ENCODE peak calls at places on chromosomes 7 and 10, in six cellular contexts. One of them, this sample, is unnamed.

GRCh38 chr7:1348096-1348835 is 111.0 kb downstream of the MICALL2 start:
- DNase-seq in HepG2: no peak
- DNase-seq in fibroblast of lung: no peak
- DNase-seq in breast epithelium: no peak
- DNase-seq in IMR-90: no peak
- DNase-seq in neural progenitor cell: no peak
- DNase-seq in this sample: no peak

GRCh38 chr10:101538481-101538880 is 49.6 kb downstream of the POLL start:
- DNase-seq in neural progenitor cell: no peak
- DNase-seq in breast epithelium: no peak
- DNase-seq in IMR-90: no peak
- DNase-seq in HepG2: no peak
- DNase-seq in fibroblast of lung: no peak
- DNase-seq in this sample: no peak

GRCh38 chr7:140297192-140297591 is 101.1 kb downstream of the SLC37A3 start:
- DNase-seq in IMR-90: no peak
- DNase-seq in neural progenitor cell: no peak
- DNase-seq in fibroblast of lung: no peak
- DNase-seq in breast epithelium: no peak
- DNase-seq in HepG2: no peak
- DNase-seq in this sample: no peak

GRCh38 chr7:5523052-5523711 is 99.5 kb upstream of the TNRC18 start:
- DNase-seq in breast epithelium: no peak
- DNase-seq in neural progenitor cell: peak; percentile 27
- DNase-seq in HepG2: no peak
- DNase-seq in IMR-90: peak; percentile 54
- DNase-seq in fibroblast of lung: peak; percentile 44
- DNase-seq in this sample: no peak

GRCh38 chr10:68499544-68499943 is 27.8 kb upstream of the DNA2 start:
- DNase-seq in IMR-90: no peak
- DNase-seq in HepG2: no peak
- DNase-seq in fibroblast of lung: no peak
- DNase-seq in breast epithelium: no peak
- DNase-seq in neural progenitor cell: no peak
- DNase-seq in this sample: no peak

GRCh38 chr10:119620771-119621384 is 24.1 kb upstream of the TIAL1 start:
- DNase-seq in fibroblast of lung: no peak
- DNase-seq in neural progenitor cell: no peak
- DNase-seq in HepG2: no peak
- DNase-seq in IMR-90: no peak
- DNase-seq in breast epithelium: no peak
- DNase-seq in this sample: no peak

GRCh38 chr7:84783161-84783803 is 403.6 kb downstream of the SEMA3D start:
- DNase-seq in fibroblast of lung: peak; percentile 70
- DNase-seq in IMR-90: peak; percentile 39
- DNase-seq in breast epithelium: no peak
- DNase-seq in neural progenitor cell: no peak
- DNase-seq in HepG2: no peak
- DNase-seq in this sample: no peak

GRCh38 chr7:28922618-28923331 is 35.4 kb downstream of the TRIL start:
- DNase-seq in breast epithelium: peak; percentile 58
- DNase-seq in fibroblast of lung: peak; percentile 82
- DNase-seq in IMR-90: peak; percentile 75
- DNase-seq in HepG2: peak; percentile 82
- DNase-seq in neural progenitor cell: peak; percentile 96
- DNase-seq in this sample: no peak

GRCh38 chr7:74175270-74175803 is 1.2 kb downstream of the EIF4H start:
- DNase-seq in fibroblast of lung: no peak
- DNase-seq in HepG2: no peak
- DNase-seq in breast epithelium: no peak
- DNase-seq in IMR-90: no peak
- DNase-seq in neural progenitor cell: peak; percentile 12
- DNase-seq in this sample: no peak

GRCh38 chr7:85628187-85628586 is 441.3 kb upstream of the SEMA3D start:
- DNase-seq in HepG2: no peak
- DNase-seq in IMR-90: no peak
- DNase-seq in breast epithelium: no peak
- DNase-seq in neural progenitor cell: no peak
- DNase-seq in fibroblast of lung: no peak
- DNase-seq in this sample: no peak

GRCh38 chr10:2891073-2891769 is 176.1 kb upstream of the PFKP start:
- DNase-seq in IMR-90: no peak
- DNase-seq in fibroblast of lung: no peak
- DNase-seq in HepG2: no peak
- DNase-seq in breast epithelium: no peak
- DNase-seq in neural progenitor cell: no peak
- DNase-seq in this sample: no peak

GRCh38 chr10:8305871-8306652 is 251.6 kb downstream of the GATA3 start:
- DNase-seq in HepG2: no peak
- DNase-seq in IMR-90: no peak
- DNase-seq in neural progenitor cell: no peak
- DNase-seq in breast epithelium: no peak
- DNase-seq in fibroblast of lung: no peak
- DNase-seq in this sample: no peak

GRCh38 chr10:88106348-88106747 is 242.9 kb downstream of the PTEN start:
- DNase-seq in fibroblast of lung: no peak
- DNase-seq in HepG2: no peak
- DNase-seq in neural progenitor cell: no peak
- DNase-seq in breast epithelium: no peak
- DNase-seq in IMR-90: no peak
- DNase-seq in this sample: no peak

GRCh38 chr10:94279835-94280709 is 82.7 kb downstream of the NOC3L start:
- DNase-seq in neural progenitor cell: peak; percentile 80
- DNase-seq in HepG2: peak; percentile 29
- DNase-seq in breast epithelium: no peak
- DNase-seq in IMR-90: peak; percentile 29
- DNase-seq in fibroblast of lung: peak; percentile 57
- DNase-seq in this sample: no peak

GRCh38 chr10:17061418-17061817 is 68.2 kb downstream of the CUBN start:
- DNase-seq in neural progenitor cell: no peak
- DNase-seq in HepG2: no peak
- DNase-seq in IMR-90: peak; percentile 49
- DNase-seq in fibroblast of lung: no peak
- DNase-seq in breast epithelium: no peak
- DNase-seq in this sample: no peak

GRCh38 chr10:137031-137430 is 1.8 kb downstream of the ZMYND11 start:
- DNase-seq in IMR-90: peak; percentile 7
- DNase-seq in neural progenitor cell: peak; percentile 53
- DNase-seq in HepG2: peak; percentile 67
- DNase-seq in breast epithelium: no peak
- DNase-seq in fibroblast of lung: peak; percentile 8
- DNase-seq in this sample: no peak

GRCh38 chr10:48768451-48768766 is 83.7 kb downstream of the WDFY4 start:
- DNase-seq in fibroblast of lung: no peak
- DNase-seq in IMR-90: no peak
- DNase-seq in neural progenitor cell: no peak
- DNase-seq in HepG2: no peak
- DNase-seq in breast epithelium: no peak
- DNase-seq in this sample: no peak

GRCh38 chr10:61836888-61837747 is 64.4 kb upstream of the ARID5B start:
- DNase-seq in neural progenitor cell: no peak
- DNase-seq in HepG2: peak; percentile 90
- DNase-seq in IMR-90: peak; percentile 84
- DNase-seq in fibroblast of lung: peak; percentile 67
- DNase-seq in breast epithelium: no peak
- DNase-seq in this sample: peak; percentile 56

GRCh38 chr7:106216517-106217088 is 68.2 kb downstream of the NAMPT start:
- DNase-seq in breast epithelium: no peak
- DNase-seq in fibroblast of lung: peak; percentile 99
- DNase-seq in IMR-90: peak; percentile 97
- DNase-seq in neural progenitor cell: no peak
- DNase-seq in HepG2: no peak
- DNase-seq in this sample: peak; percentile 93

GRCh38 chr7:106304575-106304974 is 19.8 kb upstream of the NAMPT start:
- DNase-seq in breast epithelium: no peak
- DNase-seq in IMR-90: no peak
- DNase-seq in HepG2: no peak
- DNase-seq in neural progenitor cell: no peak
- DNase-seq in fibroblast of lung: no peak
- DNase-seq in this sample: no peak

GRCh38 chr10:77741746-77742145 is 104.1 kb upstream of the KCNMA1 start:
- DNase-seq in IMR-90: peak; percentile 65
- DNase-seq in HepG2: no peak
- DNase-seq in fibroblast of lung: peak; percentile 33
- DNase-seq in breast epithelium: no peak
- DNase-seq in neural progenitor cell: no peak
- DNase-seq in this sample: no peak

GRCh38 chr10:35722226-35722625 is 80.1 kb upstream of the FZD8 start:
- DNase-seq in IMR-90: no peak
- DNase-seq in HepG2: no peak
- DNase-seq in neural progenitor cell: no peak
- DNase-seq in breast epithelium: no peak
- DNase-seq in fibroblast of lung: no peak
- DNase-seq in this sample: no peak

GRCh38 chr7:501526-501925 is 18.1 kb downstream of the PDGFA start:
- DNase-seq in fibroblast of lung: no peak
- DNase-seq in breast epithelium: no peak
- DNase-seq in neural progenitor cell: no peak
- DNase-seq in HepG2: no peak
- DNase-seq in IMR-90: no peak
- DNase-seq in this sample: no peak

GRCh38 chr10:111344804-111345203 is 268.0 kb downstream of the ADRA2A start:
- DNase-seq in fibroblast of lung: no peak
- DNase-seq in HepG2: no peak
- DNase-seq in breast epithelium: no peak
- DNase-seq in neural progenitor cell: no peak
- DNase-seq in IMR-90: no peak
- DNase-seq in this sample: no peak

GRCh38 chr7:101126651-101127459 is at the start of gene SERPINE1:
- DNase-seq in HepG2: peak; percentile 98
- DNase-seq in fibroblast of lung: peak; percentile 100
- DNase-seq in neural progenitor cell: peak; percentile 75
- DNase-seq in breast epithelium: peak; percentile 56
- DNase-seq in IMR-90: peak; percentile 100
- DNase-seq in this sample: peak; percentile 86

GRCh38 chr7:158723266-158723665 is 18.7 kb upstream of the NCAPG2 start:
- DNase-seq in HepG2: no peak
- DNase-seq in fibroblast of lung: no peak
- DNase-seq in IMR-90: no peak
- DNase-seq in neural progenitor cell: no peak
- DNase-seq in breast epithelium: no peak
- DNase-seq in this sample: no peak

GRCh38 chr7:95213809-95214492 is 110.4 kb downstream of the PON1 start:
- DNase-seq in HepG2: no peak
- DNase-seq in fibroblast of lung: peak; percentile 71
- DNase-seq in IMR-90: no peak
- DNase-seq in neural progenitor cell: no peak
- DNase-seq in breast epithelium: no peak
- DNase-seq in this sample: peak; percentile 46

DNA sequence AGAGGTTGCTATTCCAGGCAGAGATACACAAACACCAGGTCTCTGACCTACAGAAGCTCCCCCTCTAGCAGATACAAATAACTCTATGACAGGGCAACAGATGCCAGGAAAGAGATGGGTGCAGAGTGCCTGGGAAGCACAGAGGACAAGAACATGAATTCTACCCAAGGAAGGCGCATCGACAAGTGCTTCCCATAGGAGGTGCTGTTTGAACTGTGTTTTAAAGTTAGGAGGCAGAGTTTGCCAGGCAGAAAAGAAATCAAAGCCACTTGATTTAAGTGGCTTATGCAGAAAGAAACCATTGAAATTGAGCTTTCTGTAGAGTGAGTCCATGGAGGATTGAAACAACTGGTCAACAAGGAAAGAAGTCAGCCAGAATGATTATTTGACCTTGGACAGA is 35.3 kb upstream of the EGR2 start:
- DNase-seq in HepG2: no peak
- DNase-seq in breast epithelium: no peak
- DNase-seq in fibroblast of lung: peak; percentile 32
- DNase-seq in IMR-90: peak; percentile 1
- DNase-seq in neural progenitor cell: peak; percentile 46
- DNase-seq in this sample: no peak
- TF ChIP-seq CTCF in HepG2: peak; percentile 11
- TF ChIP-seq CTCF in breast epithelium: no peak
- TF ChIP-seq CTCF in fibroblast of lung: peak; percentile 44
- TF ChIP-seq CTCF in IMR-90: peak; percentile 12
- TF ChIP-seq CTCF in neural progenitor cell: peak; percentile 58
- TF ChIP-seq CTCF in this sample: peak; percentile 66

GRCh38 chr10:86668297-86669165 is at the start of gene LDB3:
- DNase-seq in breast epithelium: no peak
- DNase-seq in HepG2: no peak
- DNase-seq in fibroblast of lung: peak; percentile 63
- DNase-seq in IMR-90: peak; percentile 73
- DNase-seq in neural progenitor cell: peak; percentile 58
- DNase-seq in this sample: no peak
- H3K4me3 ChIP-seq in breast epithelium: no peak within 1 kb of the TSS
- H3K4me3 ChIP-seq in HepG2: no peak within 1 kb of the TSS
- H3K4me3 ChIP-seq in fibroblast of lung: no peak within 1 kb of the TSS
- H3K4me3 ChIP-seq in IMR-90: peak within 1 kb of the TSS; percentile 19
- H3K4me3 ChIP-seq in neural progenitor cell: no peak within 1 kb of the TSS
- H3K4me3 ChIP-seq in this sample: no peak within 1 kb of the TSS

DNA sequence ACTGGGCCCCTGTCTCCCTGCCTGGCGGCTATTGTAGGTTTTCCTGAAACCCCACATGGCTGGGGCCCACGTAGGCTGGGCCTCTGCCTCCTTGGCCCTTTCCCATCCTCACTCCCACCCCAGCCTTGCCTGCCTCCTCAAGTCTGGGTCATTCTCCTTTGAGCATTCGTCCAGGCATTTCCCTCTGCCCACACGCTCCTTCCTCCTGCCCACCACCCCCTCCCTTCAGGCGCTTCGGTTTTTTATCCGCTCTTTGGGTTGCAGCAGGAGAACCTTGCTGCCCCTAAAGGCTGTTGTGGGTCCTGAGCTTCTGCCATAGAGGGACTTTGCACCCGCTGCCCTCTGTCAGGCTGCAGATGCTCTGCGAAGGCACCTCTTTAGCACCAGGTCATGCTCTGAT is 9.3 kb downstream of the COL13A1 start:
- DNase-seq in HepG2: no peak
- DNase-seq in fibroblast of lung: no peak
- DNase-seq in neural progenitor cell: no peak
- DNase-seq in breast epithelium: no peak
- DNase-seq in IMR-90: peak; percentile 28
- DNase-seq in this sample: no peak
- TF ChIP-seq CTCF in HepG2: no peak
- TF ChIP-seq CTCF in fibroblast of lung: no peak
- TF ChIP-seq CTCF in neural progenitor cell: no peak
- TF ChIP-seq CTCF in breast epithelium: no peak
- TF ChIP-seq CTCF in IMR-90: no peak
- TF ChIP-seq CTCF in this sample: no peak

GRCh38 chr10:30728127-30728526 is 98.6 kb upstream of the LYZL2 start:
- DNase-seq in neural progenitor cell: no peak
- DNase-seq in IMR-90: no peak
- DNase-seq in HepG2: no peak
- DNase-seq in breast epithelium: no peak
- DNase-seq in fibroblast of lung: no peak
- DNase-seq in this sample: no peak

GRCh38 chr10:30728786-30729185 is 99.2 kb upstream of the LYZL2 start:
- DNase-seq in HepG2: no peak
- DNase-seq in neural progenitor cell: no peak
- DNase-seq in IMR-90: no peak
- DNase-seq in breast epithelium: no peak
- DNase-seq in fibroblast of lung: no peak
- DNase-seq in this sample: peak; percentile 43

GRCh38 chr10:30732671-30733070 is 103.1 kb upstream of the LYZL2 start:
- DNase-seq in fibroblast of lung: no peak
- DNase-seq in breast epithelium: no peak
- DNase-seq in neural progenitor cell: no peak
- DNase-seq in IMR-90: no peak
- DNase-seq in HepG2: no peak
- DNase-seq in this sample: no peak

GRCh38 chr10:30730306-30730705 is 100.8 kb upstream of the LYZL2 start:
- DNase-seq in HepG2: no peak
- DNase-seq in neural progenitor cell: no peak
- DNase-seq in fibroblast of lung: no peak
- DNase-seq in breast epithelium: no peak
- DNase-seq in IMR-90: no peak
- DNase-seq in this sample: no peak

GRCh38 chr10:30731963-30732362 is 102.4 kb upstream of the LYZL2 start:
- DNase-seq in IMR-90: no peak
- DNase-seq in breast epithelium: no peak
- DNase-seq in fibroblast of lung: no peak
- DNase-seq in HepG2: no peak
- DNase-seq in neural progenitor cell: no peak
- DNase-seq in this sample: no peak
- H3K4me3 ChIP-seq in IMR-90: no peak overlapping the region
- H3K4me3 ChIP-seq in breast epithelium: no peak overlapping the region
- H3K4me3 ChIP-seq in fibroblast of lung: no peak overlapping the region
- H3K4me3 ChIP-seq in HepG2: no peak overlapping the region
- H3K4me3 ChIP-seq in neural progenitor cell: no peak overlapping the region
- H3K4me3 ChIP-seq in this sample: no peak overlapping the region